ENCODE peak calls at places on chromosomes 3 and 15, in eight cellular contexts. W is A549, Q is upper lobe of right lung, M is psoas muscle, B is tibial artery, I is cardiac muscle cell, N is astrocyte, L is spleen. U is an unnamed sample.
A peak's percentile ranks its signal among the peaks of the same experiment; 100 is the strongest.

GRCh38 chr15:76840830-76841460 is 64.2 kb downstream of the SCAPER start:
- DNase-seq in W (peak; percentile 8), Q (no peak), M (no peak), B (no peak), I (peak; percentile 32), N (peak; percentile 17), L (no peak), U (no peak)

GRCh38 chr15:29776859-29777258 is 45.4 kb downstream of the TJP1 start:
- DNase-seq in W (no peak), Q (no peak), M (no peak), B (no peak), I (no peak), N (no peak), L (no peak), U (no peak)

GRCh38 chr3:39809181-39809994 is at the start of gene MYRIP:
- DNase-seq in W (peak; percentile 40), Q (peak; percentile 91), M (peak; percentile 83), B (peak; percentile 77), I (peak; percentile 91), N (no peak), L (peak; percentile 84), U (peak; percentile 63)

GRCh38 chr3:110397115-110397514 is 674.5 kb upstream of the NECTIN3 start:
- DNase-seq in W (no peak), Q (no peak), M (no peak), B (no peak), I (no peak), N (no peak), L (no peak), U (no peak)

GRCh38 chr3:180340395-180340794 is 261.6 kb upstream of the TTC14 start:
- DNase-seq in W (no peak), Q (no peak), M (no peak), B (no peak), I (no peak), N (no peak), L (no peak), U (no peak)

GRCh38 chr15:57735891-57736290 is 29.4 kb downstream of the POLR2M start:
- DNase-seq in W (no peak), Q (no peak), M (no peak), B (no peak), I (no peak), N (no peak), L (no peak), U (no peak)

GRCh38 chr3:187694801-187695200 is 7.6 kb downstream of the RTP2 start:
- DNase-seq in W (no peak), Q (no peak), M (no peak), B (no peak), I (no peak), N (peak; percentile 64), L (no peak), U (no peak)

GRCh38 chr15:67142142-67143092 is 77.0 kb downstream of the SMAD3 start:
- DNase-seq in W (no peak), Q (no peak), M (peak; percentile 76), B (peak; percentile 69), I (peak; percentile 84), N (peak; percentile 75), L (no peak), U (no peak)

GRCh38 chr3:42159706-42160472 is 68.7 kb downstream of the TRAK1 start:
- DNase-seq in W (peak; percentile 81), Q (peak; percentile 92), M (peak; percentile 50), B (peak; percentile 69), I (peak; percentile 89), N (no peak), L (peak; percentile 77), U (peak; percentile 37)

GRCh38 chr3:82261013-82261412 is 499.6 kb upstream of the GBE1 start:
- DNase-seq in W (no peak), Q (no peak), M (no peak), B (no peak), I (no peak), N (no peak), L (no peak), U (no peak)

GRCh38 chr3:123423026-123423425 is 25.9 kb downstream of the ADCY5 start:
- DNase-seq in W (no peak), Q (no peak), M (no peak), B (peak; percentile 89), I (no peak), N (no peak), L (no peak), U (peak; percentile 83)

GRCh38 chr3:119497824-119498187 is 541 bp upstream of the TIMMDC1 start:
- DNase-seq in W (peak; percentile 22), Q (no peak), M (peak; percentile 50), B (no peak), I (peak; percentile 16), N (peak; percentile 22), L (no peak), U (no peak)

GRCh38 chr3:127680146-127680661 is 7.5 kb downstream of the ABTB1 start:
- DNase-seq in W (no peak), Q (peak; percentile 63), M (peak; percentile 24), B (peak; percentile 65), I (no peak), N (no peak), L (peak; percentile 80), U (peak; percentile 15)

GRCh38 chr3:170506556-170506955 is 79.3 kb downstream of the SLC7A14 start:
- DNase-seq in W (peak; percentile 18), Q (no peak), M (no peak), B (no peak), I (peak; percentile 26), N (no peak), L (no peak), U (no peak)

GRCh38 chr3:150913174-150913922 is 8.1 kb upstream of the MINDY4B start:
- DNase-seq in W (no peak), Q (no peak), M (no peak), B (no peak), I (no peak), N (no peak), L (no peak), U (no peak)
- H3K27ac ChIP-seq in W (no peak overlapping the region), Q (no peak overlapping the region), M (no peak overlapping the region), B (no peak overlapping the region), I (peak overlapping the region; percentile 34), N (no peak overlapping the region), L (no peak overlapping the region), U (peak overlapping the region; percentile 51)

GRCh38 chr3:189792046-189792929 is 161.1 kb downstream of the TP63 start:
- DNase-seq in W (no peak), Q (no peak), M (no peak), B (no peak), I (no peak), N (no peak), L (no peak), U (no peak)
- H3K4me3 ChIP-seq in W (no peak overlapping the region), Q (no peak overlapping the region), M (no peak overlapping the region), B (no peak overlapping the region), I (no peak overlapping the region), N (no peak overlapping the region), L (no peak overlapping the region), U (no peak overlapping the region)

GRCh38 chr3:63908081-63908736 is 4.0 kb downstream of the SCAANT1 start:
- DNase-seq in W (peak; percentile 18), Q (no peak), M (no peak), B (no peak), I (peak; percentile 53), N (no peak), L (no peak), U (no peak)
- TF ChIP-seq CTCF in W (no peak), Q (no peak), M (no peak), B (no peak), I (peak; percentile 48), N (peak; percentile 27), L (no peak), U (no peak)

DNA sequence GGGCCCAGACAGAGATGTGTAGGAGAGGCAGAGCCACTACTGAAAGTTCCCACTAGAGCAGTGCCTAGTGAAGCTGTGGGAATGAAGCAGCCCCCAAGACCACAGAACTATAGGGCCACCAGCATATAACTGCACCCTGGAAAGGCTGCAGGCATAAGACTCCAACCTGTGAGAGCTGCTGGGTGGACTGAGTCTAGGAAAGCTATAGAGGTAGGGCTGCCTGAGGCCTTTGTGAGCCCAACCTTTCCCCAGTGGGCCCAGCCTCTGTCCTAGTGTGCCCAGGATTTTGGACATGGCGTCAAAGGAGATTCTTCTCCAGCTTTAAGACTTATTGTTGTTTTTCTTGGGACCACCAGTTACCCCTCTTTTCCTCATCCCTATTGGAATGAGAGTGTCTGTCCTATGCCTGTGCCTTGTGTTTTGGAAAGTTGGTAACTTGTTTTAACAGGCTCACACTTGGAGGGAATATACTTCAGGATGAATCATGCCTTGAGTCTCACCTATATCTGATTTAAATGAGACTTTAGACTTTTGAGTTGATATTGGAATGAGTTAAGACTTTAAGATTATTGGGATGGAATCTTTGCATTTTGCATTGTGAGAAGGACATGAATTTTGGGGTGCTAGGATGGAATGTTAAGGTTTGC is 28.1 kb downstream of the SLMAP start:
- DNase-seq in W (no peak), Q (no peak), M (no peak), B (no peak), I (no peak), N (no peak), L (no peak), U (no peak)
- H3K27ac ChIP-seq in W (peak overlapping the region; percentile 24), Q (no peak overlapping the region), M (no peak overlapping the region), B (no peak overlapping the region), I (no peak overlapping the region), N (no peak overlapping the region), L (no peak overlapping the region), U (no peak overlapping the region)

DNA sequence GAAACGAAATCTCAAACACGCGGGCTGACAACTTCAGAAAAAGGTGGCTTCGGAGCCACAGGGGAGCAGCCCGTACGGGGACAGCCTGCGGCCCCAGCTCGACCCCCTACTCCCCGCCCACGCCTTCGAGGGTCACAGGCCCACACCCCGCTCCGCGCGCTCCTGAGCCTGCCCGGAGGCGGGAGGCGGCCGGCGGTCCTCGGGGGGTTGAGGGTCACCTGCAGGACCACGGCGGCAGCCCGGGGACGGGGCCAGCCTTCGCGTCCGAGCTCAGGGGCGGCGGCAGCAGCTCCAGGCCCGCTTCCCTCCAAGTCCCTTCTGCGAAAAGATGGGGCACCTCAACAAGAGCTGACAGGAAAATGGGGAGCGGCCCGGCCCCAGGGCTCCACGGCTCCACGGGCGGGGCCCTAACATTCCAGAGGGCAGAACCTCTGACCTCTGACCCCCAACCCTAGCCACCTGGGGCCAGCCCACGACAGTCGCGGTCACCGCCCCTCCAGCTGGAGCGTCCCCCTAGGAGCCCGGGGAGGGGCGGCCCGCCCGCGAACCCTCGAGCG is 448 bp downstream of the LYSMD4 start:
- DNase-seq in W (no peak), Q (no peak), M (peak; percentile 68), B (no peak), I (peak; percentile 40), N (no peak), L (peak; percentile 91), U (no peak)
- H3K4me3 ChIP-seq in W (peak overlapping the region; percentile 61), Q (peak overlapping the region; percentile 96), M (peak overlapping the region; percentile 98), B (peak overlapping the region; percentile 77), I (peak overlapping the region; percentile 70), N (peak overlapping the region; percentile 71), L (peak overlapping the region; percentile 89), U (peak overlapping the region; percentile 99)

DNA sequence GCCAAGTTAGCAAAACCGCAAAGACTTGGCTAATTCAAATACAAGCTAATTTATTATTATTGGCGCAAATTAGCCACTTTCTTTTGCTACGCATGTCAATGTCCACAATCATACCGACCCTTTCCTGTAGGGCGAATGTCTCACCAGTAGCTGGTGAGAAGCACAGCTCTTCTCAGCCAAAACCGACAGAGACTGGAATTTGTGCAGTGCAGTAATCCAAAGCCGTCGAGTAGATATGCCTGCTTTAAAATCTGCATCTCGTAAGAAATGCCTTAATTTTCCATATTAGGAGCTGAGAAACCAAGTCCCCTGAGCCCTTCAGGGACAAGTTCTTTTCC is 614 bp upstream of the MINDY2 start:
- DNase-seq in W (peak; percentile 68), Q (no peak), M (no peak), B (no peak), I (no peak), N (peak; percentile 94), L (no peak), U (no peak)
- TF ChIP-seq CTCF in W (no peak), Q (no peak), M (peak; percentile 24), B (peak; percentile 13), I (no peak), N (no peak), L (peak; percentile 14), U (no peak)